ENCODE peak calls at places on chromosome 12, in five cellular contexts. One of them, this sample, is unnamed.

GRCh38 chr12:104672501-104673265 is 215.9 kb downstream of the CHST11 start:
- DNase-seq in GM12878: no peak
- DNase-seq in K562: no peak
- DNase-seq in IMR-90: no peak
- DNase-seq in HepG2: no peak
- DNase-seq in this sample: no peak

GRCh38 chr12:58321414-58321813 is 380.0 kb downstream of the ATP23 start:
- DNase-seq in GM12878: no peak
- DNase-seq in K562: no peak
- DNase-seq in IMR-90: no peak
- DNase-seq in HepG2: no peak
- DNase-seq in this sample: no peak

GRCh38 chr12:93019911-93020224 is 90.8 kb upstream of the EEA1 start:
- DNase-seq in GM12878: no peak
- DNase-seq in K562: no peak
- DNase-seq in IMR-90: no peak
- DNase-seq in HepG2: no peak
- DNase-seq in this sample: no peak

GRCh38 chr12:112973712-112974305 is 4.5 kb upstream of the OAS2 start:
- DNase-seq in GM12878: no peak
- DNase-seq in K562: no peak
- DNase-seq in IMR-90: no peak
- DNase-seq in HepG2: no peak
- DNase-seq in this sample: no peak

GRCh38 chr12:103301642-103302620 is 193.8 kb downstream of the C12orf42 start:
- DNase-seq in GM12878: no peak
- DNase-seq in K562: no peak
- DNase-seq in IMR-90: no peak
- DNase-seq in HepG2: no peak
- DNase-seq in this sample: peak

GRCh38 chr12:65994318-65994717 is 136.2 kb downstream of the LLPH start:
- DNase-seq in GM12878: no peak
- DNase-seq in K562: no peak
- DNase-seq in IMR-90: no peak
- DNase-seq in HepG2: no peak
- DNase-seq in this sample: no peak

GRCh38 chr12:93979189-93979588 is 169.2 kb upstream of the PLXNC1 start:
- DNase-seq in GM12878: peak
- DNase-seq in K562: no peak
- DNase-seq in IMR-90: peak
- DNase-seq in HepG2: no peak
- DNase-seq in this sample: no peak

GRCh38 chr12:63387736-63388135 is 236.7 kb upstream of the AVPR1A start:
- DNase-seq in GM12878: no peak
- DNase-seq in K562: no peak
- DNase-seq in IMR-90: no peak
- DNase-seq in HepG2: no peak
- DNase-seq in this sample: no peak

GRCh38 chr12:31220633-31221565 is 105.1 kb downstream of the SINHCAF start:
- DNase-seq in GM12878: no peak
- DNase-seq in K562: no peak
- DNase-seq in IMR-90: peak
- DNase-seq in HepG2: no peak
- DNase-seq in this sample: no peak

GRCh38 chr12:88642675-88643431 is 62.6 kb upstream of the KITLG start:
- DNase-seq in GM12878: no peak
- DNase-seq in K562: no peak
- DNase-seq in IMR-90: no peak
- DNase-seq in HepG2: no peak
- DNase-seq in this sample: no peak

GRCh38 chr12:88643685-88644084 is 63.4 kb upstream of the KITLG start:
- DNase-seq in GM12878: no peak
- DNase-seq in K562: no peak
- DNase-seq in IMR-90: peak
- DNase-seq in HepG2: no peak
- DNase-seq in this sample: no peak

GRCh38 chr12:88639361-88639760 is 59.1 kb upstream of the KITLG start:
- DNase-seq in GM12878: no peak
- DNase-seq in K562: no peak
- DNase-seq in IMR-90: peak
- DNase-seq in HepG2: no peak
- DNase-seq in this sample: no peak

GRCh38 chr12:88638388-88638787 is 58.1 kb upstream of the KITLG start:
- DNase-seq in GM12878: no peak
- DNase-seq in K562: no peak
- DNase-seq in IMR-90: peak
- DNase-seq in HepG2: no peak
- DNase-seq in this sample: no peak

GRCh38 chr12:88638956-88639355 is 58.7 kb upstream of the KITLG start:
- DNase-seq in GM12878: no peak
- DNase-seq in K562: no peak
- DNase-seq in IMR-90: peak
- DNase-seq in HepG2: no peak
- DNase-seq in this sample: no peak
- TF ChIP-seq MXI1 in GM12878: no peak
- TF ChIP-seq MXI1 in K562: no peak
- TF ChIP-seq MXI1 in IMR-90: no peak
- TF ChIP-seq MXI1 in HepG2: no peak
- TF ChIP-seq MXI1 in this sample: no peak

GRCh38 chr12:79644274-79645234 is 46.2 kb downstream of the PAWR start:
- DNase-seq in GM12878: no peak
- DNase-seq in K562: no peak
- DNase-seq in IMR-90: no peak
- DNase-seq in HepG2: peak
- DNase-seq in this sample: no peak

GRCh38 chr12:79652521-79652920 is 38.2 kb downstream of the PAWR start:
- DNase-seq in GM12878: no peak
- DNase-seq in K562: no peak
- DNase-seq in IMR-90: no peak
- DNase-seq in HepG2: no peak
- DNase-seq in this sample: no peak

GRCh38 chr12:79650440-79650839 is 40.3 kb downstream of the PAWR start:
- DNase-seq in GM12878: no peak
- DNase-seq in K562: no peak
- DNase-seq in IMR-90: no peak
- DNase-seq in HepG2: peak
- DNase-seq in this sample: no peak

GRCh38 chr12:79645235-79645630 is 45.5 kb downstream of the PAWR start:
- DNase-seq in GM12878: peak
- DNase-seq in K562: no peak
- DNase-seq in IMR-90: no peak
- DNase-seq in HepG2: peak
- DNase-seq in this sample: no peak

DNA sequence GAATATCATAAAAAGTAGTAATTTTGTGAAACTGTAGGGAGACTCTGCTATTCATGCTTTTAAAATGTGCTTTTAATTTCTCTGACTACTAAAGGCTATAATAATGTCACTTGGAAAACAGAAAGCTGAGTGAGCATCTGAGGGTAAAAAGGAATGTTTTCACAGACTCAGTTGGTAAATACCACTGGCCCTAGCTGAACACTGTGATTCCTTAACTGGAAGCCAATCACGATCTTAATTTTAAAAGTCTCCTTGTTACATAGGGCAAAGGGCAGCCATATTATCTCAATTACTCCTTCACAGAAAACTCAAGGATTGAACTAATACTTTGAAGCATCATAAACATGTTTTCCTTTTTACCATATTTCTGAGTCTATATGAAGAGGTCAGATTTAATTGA is 41.9 kb downstream of the PAWR start:
- DNase-seq in GM12878: no peak
- DNase-seq in K562: no peak
- DNase-seq in IMR-90: no peak
- DNase-seq in HepG2: no peak
- DNase-seq in this sample: no peak
- TF ChIP-seq MXI1 in GM12878: no peak
- TF ChIP-seq MXI1 in K562: no peak
- TF ChIP-seq MXI1 in IMR-90: no peak
- TF ChIP-seq MXI1 in HepG2: no peak
- TF ChIP-seq MXI1 in this sample: no peak

GRCh38 chr12:123233505-123234299 is 466 bp downstream of the MTRFR start:
- DNase-seq in GM12878: no peak
- DNase-seq in K562: peak
- DNase-seq in IMR-90: no peak
- DNase-seq in HepG2: no peak
- DNase-seq in this sample: no peak
- TF ChIP-seq MXI1 in GM12878: no peak
- TF ChIP-seq MXI1 in K562: peak
- TF ChIP-seq MXI1 in IMR-90: no peak
- TF ChIP-seq MXI1 in HepG2: no peak
- TF ChIP-seq MXI1 in this sample: no peak

GRCh38 chr12:61804301-61804700 is 455.9 kb upstream of the USP15 start:
- DNase-seq in GM12878: no peak
- DNase-seq in K562: no peak
- DNase-seq in IMR-90: no peak
- DNase-seq in HepG2: no peak
- DNase-seq in this sample: no peak

DNA sequence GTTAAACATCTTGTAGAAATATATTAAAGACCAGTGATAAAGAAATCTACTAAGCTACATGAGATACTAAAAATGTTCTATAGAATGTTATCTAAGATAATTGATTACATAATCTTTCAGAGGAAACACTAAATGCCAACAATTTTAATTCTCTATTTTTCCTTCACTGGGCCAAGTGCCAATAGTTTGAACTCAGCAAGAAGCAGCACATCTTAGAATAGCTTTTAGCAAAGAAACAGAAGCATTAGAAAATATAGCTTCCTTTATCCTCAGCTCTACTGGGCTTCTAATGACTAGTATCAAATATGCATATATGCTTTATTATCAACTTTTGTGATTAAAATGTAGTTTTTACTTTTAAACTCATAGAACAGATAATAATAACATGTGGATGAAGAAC is 461.4 kb upstream of the USP15 start:
- DNase-seq in GM12878: no peak
- DNase-seq in K562: no peak
- DNase-seq in IMR-90: no peak
- DNase-seq in HepG2: no peak
- DNase-seq in this sample: no peak
- TF ChIP-seq MXI1 in GM12878: no peak
- TF ChIP-seq MXI1 in K562: no peak
- TF ChIP-seq MXI1 in IMR-90: no peak
- TF ChIP-seq MXI1 in HepG2: no peak
- TF ChIP-seq MXI1 in this sample: no peak

DNA sequence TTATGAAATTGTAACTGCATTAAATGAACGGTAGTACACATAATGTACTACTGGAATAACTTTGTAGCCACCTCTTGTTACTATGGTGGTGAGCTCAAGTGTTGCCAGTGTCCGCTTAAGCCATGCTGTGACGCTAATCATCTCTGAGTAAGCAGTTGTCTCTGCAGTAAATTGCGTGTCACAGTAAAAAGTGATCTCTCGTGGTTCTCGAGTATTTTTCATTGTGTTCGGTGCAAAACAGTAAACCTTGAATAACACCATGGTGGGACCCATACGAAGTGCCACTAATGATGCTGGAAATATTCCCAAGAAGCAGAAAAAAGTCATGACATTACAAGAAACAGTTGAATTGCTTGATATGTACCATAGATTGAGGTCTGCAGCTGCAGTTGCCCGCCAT is 524.8 kb downstream of the SOX5 start:
- DNase-seq in GM12878: no peak
- DNase-seq in K562: no peak
- DNase-seq in IMR-90: no peak
- DNase-seq in HepG2: no peak
- DNase-seq in this sample: no peak
- TF ChIP-seq MXI1 in GM12878: no peak
- TF ChIP-seq MXI1 in K562: no peak
- TF ChIP-seq MXI1 in IMR-90: no peak
- TF ChIP-seq MXI1 in HepG2: no peak
- TF ChIP-seq MXI1 in this sample: no peak

GRCh38 chr12:109114644-109115043 is 1.7 kb upstream of the ACACB start:
- DNase-seq in GM12878: no peak
- DNase-seq in K562: no peak
- DNase-seq in IMR-90: no peak
- DNase-seq in HepG2: no peak
- DNase-seq in this sample: no peak

GRCh38 chr12:109112720-109113465 is 3.5 kb upstream of the ACACB start:
- DNase-seq in GM12878: no peak
- DNase-seq in K562: no peak
- DNase-seq in IMR-90: no peak
- DNase-seq in HepG2: peak
- DNase-seq in this sample: no peak

GRCh38 chr12:109111775-109112491 is 4.5 kb upstream of the ACACB start:
- DNase-seq in GM12878: no peak
- DNase-seq in K562: peak
- DNase-seq in IMR-90: peak
- DNase-seq in HepG2: peak
- DNase-seq in this sample: peak

GRCh38 chr12:109115404-109115757 is 1.0 kb upstream of the ACACB start:
- DNase-seq in GM12878: no peak
- DNase-seq in K562: no peak
- DNase-seq in IMR-90: no peak
- DNase-seq in HepG2: peak
- DNase-seq in this sample: no peak

DNA sequence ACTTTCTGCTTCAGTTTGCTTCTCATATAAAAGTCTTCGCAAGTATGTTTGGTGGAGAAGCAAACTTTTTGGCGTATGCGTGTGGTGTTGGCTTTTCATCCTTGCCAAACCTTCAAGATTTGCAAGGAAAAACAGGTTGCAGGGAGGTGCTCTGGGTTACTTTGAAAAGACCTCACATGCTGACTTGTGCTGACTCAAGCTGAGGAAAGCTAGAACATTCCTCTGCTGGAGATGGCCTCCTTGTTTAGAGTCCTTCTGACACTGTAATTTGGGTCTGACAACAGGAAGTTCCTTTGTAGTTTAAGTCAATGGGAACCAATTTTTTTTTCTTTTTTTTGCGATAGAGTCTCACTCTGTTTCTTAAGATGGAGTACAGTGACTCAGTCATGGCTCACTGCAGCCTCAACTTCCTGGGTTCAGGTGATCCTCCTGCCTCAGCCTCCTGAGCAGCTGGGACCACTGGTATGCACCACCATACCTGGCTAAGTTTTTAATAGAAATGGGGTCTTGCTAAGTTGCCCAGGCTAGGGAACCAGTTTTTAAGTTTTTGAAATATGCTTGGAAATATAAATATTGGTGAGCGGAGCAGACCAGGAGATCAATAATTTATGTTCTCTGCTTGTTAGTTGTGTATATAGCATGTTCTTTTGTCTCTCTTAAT is 2.6 kb upstream of the ACACB start:
- DNase-seq in GM12878: no peak
- DNase-seq in K562: no peak
- DNase-seq in IMR-90: no peak
- DNase-seq in HepG2: peak
- DNase-seq in this sample: no peak
- TF ChIP-seq MXI1 in GM12878: no peak
- TF ChIP-seq MXI1 in K562: no peak
- TF ChIP-seq MXI1 in IMR-90: no peak
- TF ChIP-seq MXI1 in HepG2: no peak
- TF ChIP-seq MXI1 in this sample: no peak

DNA sequence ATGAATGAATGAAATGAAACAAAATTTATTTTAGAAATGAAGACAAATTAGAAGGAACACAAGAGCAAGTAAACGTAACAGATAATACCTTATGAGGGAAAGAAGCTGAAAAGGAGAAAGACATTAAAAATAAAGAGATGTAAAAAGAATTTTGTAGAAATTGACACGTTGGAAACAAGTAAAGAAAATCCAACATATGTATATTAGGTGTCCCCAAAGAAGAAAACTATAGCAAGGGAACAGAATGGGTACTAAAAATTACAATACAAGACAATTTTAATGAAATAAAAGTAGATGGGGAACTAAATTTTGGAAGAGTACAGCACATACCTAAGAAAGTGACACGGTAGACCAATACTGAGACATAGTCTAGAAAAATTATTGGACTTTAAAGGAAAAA is 16.7 kb downstream of the DNM1L start:
- DNase-seq in GM12878: no peak
- DNase-seq in K562: no peak
- DNase-seq in IMR-90: no peak
- DNase-seq in HepG2: no peak
- DNase-seq in this sample: no peak
- TF ChIP-seq MXI1 in GM12878: no peak
- TF ChIP-seq MXI1 in K562: no peak
- TF ChIP-seq MXI1 in IMR-90: no peak
- TF ChIP-seq MXI1 in HepG2: no peak
- TF ChIP-seq MXI1 in this sample: no peak